ENCODE peak calls at places on chromosomes 12 and 14, in six cellular contexts. O is T1000; V is NK-92 treated with Interleukin-12 subunit alpha and Interleukin-12 subunit beta, amount 100 ng/mL, for 24 hours; L is HepG2; R is stimulated activated CD8-positive, alpha-beta memory T cell treated with anti-CD3 and anti-CD28 coated beads, Interleukin-7, amount 100 ng/mL, for 4 hours; W is stimulated activated CD4-positive, alpha-beta T cell treated with anti-CD3 and anti-CD28 coated beads, Interleukin-4, amount 100 ng/mL, for 24 hours. X is an unnamed sample.

GRCh38 chr12:88036368-88036965 is 7.3 kb upstream of the C12orf50 start:
- DNase-seq in O (no peak), R (no peak), V (no peak), W (no peak), L (no peak), X (peak; percentile 35)

GRCh38 chr12:20426191-20426590 is 57.9 kb downstream of the PDE3A start:
- DNase-seq in W (no peak), O (no peak), V (no peak), L (no peak), R (no peak), X (no peak)

GRCh38 chr12:24232531-24232930 is 283.1 kb upstream of the SOX5 start:
- DNase-seq in O (no peak), V (no peak), R (no peak), W (no peak), L (no peak), X (no peak)

GRCh38 chr12:103462675-103463074 is 33.1 kb downstream of the C12orf42 start:
- DNase-seq in R (no peak), O (no peak), L (no peak), V (no peak), W (no peak), X (no peak)

GRCh38 chr14:55314449-55314848 is 43.2 kb downstream of the FBXO34 start:
- DNase-seq in O (no peak), W (no peak), V (no peak), L (no peak), R (no peak), X (no peak)

GRCh38 chr14:69372146-69372545 is 26.0 kb downstream of the ERH start:
- DNase-seq in V (no peak), W (no peak), O (no peak), L (peak; percentile 76), R (no peak), X (no peak)

GRCh38 chr14:78788467-78789360 is 618.5 kb downstream of the NRXN3 start:
- DNase-seq in W (no peak), V (no peak), L (no peak), O (no peak), R (no peak), X (no peak)

GRCh38 chr12:11834925-11835324 is 185.5 kb downstream of the ETV6 start:
- DNase-seq in O (no peak), W (no peak), R (no peak), V (no peak), L (no peak), X (no peak)

GRCh38 chr12:115871714-115872113 is 405.8 kb downstream of the MED13L start:
- DNase-seq in V (no peak), R (no peak), W (no peak), O (no peak), L (peak; percentile 45), X (peak; percentile 80)

GRCh38 chr12:125143491-125143890 is 78.3 kb downstream of the AACS start:
- DNase-seq in L (no peak), R (no peak), O (no peak), V (no peak), W (no peak), X (no peak)

GRCh38 chr14:59424707-59425106 is 40.5 kb downstream of the GPR135 start:
- DNase-seq in L (no peak), V (no peak), W (no peak), R (no peak), O (no peak), X (no peak)

GRCh38 chr14:91692075-91692474 is 39.8 kb downstream of the CATSPERB start:
- DNase-seq in R (no peak), W (no peak), V (no peak), L (no peak), O (no peak), X (no peak)

GRCh38 chr14:103561381-103562134 is 899 bp downstream of the BAG5 start:
- DNase-seq in O (peak; percentile 39), R (no peak), W (peak; percentile 54), L (peak; percentile 27), V (no peak), X (peak; percentile 57)